ENCODE peak calls at places on chromosomes 11 and 22, in six cellular contexts. S, K, F, P, E and M are unnamed samples.

GRCh38 chr22:44799077-44799931 is 46.9 kb downstream of the ARHGAP8 start:
- DNase-seq in S (no peak), K (no peak), F (no peak), P (no peak), E (no peak), M (no peak)

GRCh38 chr22:49037701-49038245 is 789.9 kb downstream of the BRD1 start:
- DNase-seq in S (no peak), K (no peak), F (no peak), P (no peak), E (no peak), M (no peak)

GRCh38 chr22:35448552-35448922 is 48.6 kb downstream of the MCM5 start:
- DNase-seq in S (no peak), K (no peak), F (no peak), P (no peak), E (no peak), M (no peak)

GRCh38 chr11:16883179-16883578 is 131.0 kb downstream of the PLEKHA7 start:
- DNase-seq in S (no peak), K (no peak), F (no peak), P (no peak), E (no peak), M (peak)

GRCh38 chr11:121141051-121141450 is 40.0 kb downstream of the TECTA start:
- DNase-seq in S (no peak), K (no peak), F (no peak), P (no peak), E (no peak), M (no peak)

GRCh38 chr11:74338963-74339362 is 27.5 kb upstream of the P4HA3 start:
- DNase-seq in S (no peak), K (no peak), F (no peak), P (no peak), E (no peak), M (no peak)

GRCh38 chr22:43897751-43898261 is 6.0 kb upstream of the PNPLA5 start:
- DNase-seq in S (no peak), K (no peak), F (no peak), P (no peak), E (no peak), M (no peak)

GRCh38 chr11:36389811-36390210 is 93.7 kb downstream of the PRR5L start:
- DNase-seq in S (no peak), K (no peak), F (no peak), P (no peak), E (no peak), M (no peak)

GRCh38 chr11:116471608-116472007 is 301.2 kb downstream of the BUD13 start:
- DNase-seq in S (no peak), K (no peak), F (no peak), P (no peak), E (no peak), M (no peak)

GRCh38 chr22:49140921-49141680 is 686.6 kb downstream of the BRD1 start:
- DNase-seq in S (no peak), K (no peak), F (no peak), P (no peak), E (no peak), M (no peak)

GRCh38 chr22:19723165-19723989 is at the start of gene GP1BB:
- DNase-seq in S (no peak), K (peak), F (no peak), P (no peak), E (no peak), M (peak)

GRCh38 chr11:121334973-121335711 is 42.6 kb downstream of the SC5D start:
- DNase-seq in S (no peak), K (no peak), F (no peak), P (no peak), E (no peak), M (no peak)

GRCh38 chr22:40203568-40203967 is 25.8 kb downstream of the TNRC6B start:
- DNase-seq in S (peak), K (no peak), F (no peak), P (no peak), E (no peak), M (no peak)

GRCh38 chr11:134067486-134067885 is 1.4 kb upstream of the JAM3 start:
- DNase-seq in S (no peak), K (no peak), F (no peak), P (no peak), E (no peak), M (no peak)

GRCh38 chr11:46361283-46362145 is 14.3 kb downstream of the DGKZ start:
- DNase-seq in S (peak), K (peak), F (peak), P (peak), E (no peak), M (peak)

GRCh38 chr11:133897331-133897650 is 52.0 kb upstream of the SPATA19 start:
- DNase-seq in S (no peak), K (no peak), F (no peak), P (no peak), E (no peak), M (no peak)

GRCh38 chr11:122424636-122425035 is 230.9 kb upstream of the UBASH3B start:
- DNase-seq in S (no peak), K (no peak), F (no peak), P (no peak), E (no peak), M (no peak)

GRCh38 chr22:40525250-40525884 is 111.2 kb downstream of the MRTFA start:
- DNase-seq in S (peak), K (peak), F (peak), P (no peak), E (no peak), M (no peak)

GRCh38 chr11:83057721-83058120 is 14.0 kb downstream of the RAB30 start:
- DNase-seq in S (no peak), K (no peak), F (no peak), P (no peak), E (no peak), M (no peak)

GRCh38 chr11:134676516-134677287 is 264.7 kb upstream of the B3GAT1 start:
- DNase-seq in S (no peak), K (no peak), F (no peak), P (no peak), E (no peak), M (no peak)

GRCh38 chr11:71539017-71539416 is 1.2 kb downstream of the KRTAP5-8 start:
- DNase-seq in S (no peak), K (no peak), F (no peak), P (no peak), E (no peak), M (no peak)

GRCh38 chr11:103649401-103649895 is 387.0 kb upstream of the DDI1 start:
- DNase-seq in S (no peak), K (no peak), F (no peak), P (no peak), E (no peak), M (no peak)

GRCh38 chr11:1532606-1533341 is 39.3 kb downstream of the DUSP8 start:
- DNase-seq in S (no peak), K (no peak), F (no peak), P (no peak), E (no peak), M (peak)

GRCh38 chr11:92528051-92528450 is 303.4 kb downstream of the FAT3 start:
- DNase-seq in S (no peak), K (no peak), F (no peak), P (no peak), E (no peak), M (no peak)